ENCODE peak calls at places on chromosomes 4 and X, in four cellular contexts. X, A, T and C are unnamed samples. For H4K20me1, the result is how much of the 10 kb centered on the place peaks cover.

GRCh38 chr4:16032871-16033505 is 50.8 kb downstream of the PROM1 start:
- DNase-seq in X (no peak), A (peak), T (peak), C (no peak)

GRCh38 chr4:108834167-108834566 is 71.3 kb upstream of the ETNPPL start:
- DNase-seq in X (no peak), T (no peak), A (peak), C (no peak)

GRCh38 chr4:54099959-54100606 is at the start of gene GSX2:
- DNase-seq in T (peak), A (no peak), X (no peak), C (peak)

GRCh38 chr4:89216866-89217265 is 90.7 kb downstream of the GPRIN3 start:
- DNase-seq in A (no peak), T (no peak), X (no peak), C (no peak)

GRCh38 chr4:52915131-52915645 is 53.1 kb downstream of the RASL11B start:
- DNase-seq in T (no peak), A (no peak), X (no peak), C (no peak)

GRCh38 chr4:70788733-70789132 is 51.0 kb downstream of the GRSF1 start:
- DNase-seq in A (no peak), T (no peak), X (no peak), C (no peak)

GRCh38 chrX:39157796-39158195 is 356.5 kb downstream of the MID1IP1 start:
- DNase-seq in X (no peak), T (no peak), A (peak), C (no peak)

GRCh38 chr4:121199742-121200561 is 35.8 kb upstream of the TNIP3 start:
- DNase-seq in T (no peak), X (no peak), A (no peak), C (no peak)

GRCh38 chr4:84237008-84237407 is 262.1 kb downstream of the NKX6-1 start:
- DNase-seq in A (peak), T (no peak), X (no peak), C (no peak)

GRCh38 chrX:68570598-68570997 is 71.7 kb downstream of the YIPF6 start:
- DNase-seq in T (no peak), A (no peak), X (no peak), C (no peak)

GRCh38 chr4:128424524-128425195 is 137.0 kb upstream of the PGRMC2 start:
- DNase-seq in T (no peak), A (peak), X (no peak), C (no peak)

GRCh38 chr4:125085-125820 is 952 bp downstream of the ZNF718 start:
- DNase-seq in A (peak), T (peak), X (no peak), C (no peak)

GRCh38 chr4:43716721-43717395 is 731.8 kb downstream of the KCTD8 start:
- DNase-seq in T (no peak), X (no peak), A (no peak), C (no peak)

GRCh38 chr4:37977471-37978452 is 17.6 kb downstream of the PTTG2 start:
- DNase-seq in A (peak), X (peak), T (peak), C (peak)

GRCh38 chr4:149296503-149296902 is 519.1 kb downstream of the IQCM start:
- DNase-seq in A (no peak), X (no peak), T (no peak), C (no peak)

GRCh38 chr4:41455215-41455614 is 82.7 kb upstream of the LIMCH1 start:
- DNase-seq in X (no peak), T (peak), A (no peak), C (no peak)

GRCh38 chrX:45850775-45851433 is 650.2 kb upstream of the DIPK2B start:
- DNase-seq in A (peak), T (peak), X (peak), C (no peak)

GRCh38 chr4:37685726-37686372 is 327 bp downstream of the RELL1 start:
- DNase-seq in A (no peak), T (peak), X (peak), C (peak)

GRCh38 chr4:2412885-2413716 is 5.3 kb downstream of the ZFYVE28 start:
- DNase-seq in X (peak), T (peak), A (peak), C (peak)

GRCh38 chr4:2413821-2414610 is 4.4 kb downstream of the ZFYVE28 start:
- DNase-seq in T (peak), X (peak), A (no peak), C (no peak)

GRCh38 chr4:2409381-2409783 is 9.1 kb downstream of the ZFYVE28 start:
- DNase-seq in A (no peak), X (no peak), T (no peak), C (no peak)

GRCh38 chr4:2412534-2412884 is 5.9 kb downstream of the ZFYVE28 start:
- DNase-seq in T (no peak), X (peak), A (no peak), C (no peak)

GRCh38 chr4:2411786-2412510 is 6.5 kb downstream of the ZFYVE28 start:
- DNase-seq in A (no peak), T (peak), X (no peak), C (no peak)
- H4K20me1 ChIP-seq in A (under half), T (under half), X (under half), C (under half)

GRCh38 chr4:185838514-185839203 is 26.7 kb upstream of the SORBS2 start:
- DNase-seq in A (no peak), X (no peak), T (no peak), C (no peak)

GRCh38 chr4:185839204-185839712 is 27.3 kb upstream of the SORBS2 start:
- DNase-seq in T (peak), X (no peak), A (peak), C (no peak)

GRCh38 chr4:185836268-185837084 is 24.5 kb upstream of the SORBS2 start:
- DNase-seq in X (no peak), A (no peak), T (peak), C (no peak)

GRCh38 chr4:185837415-185838103 is 25.6 kb upstream of the SORBS2 start:
- DNase-seq in A (no peak), X (no peak), T (no peak), C (no peak)

GRCh38 chr4:185838104-185838452 is 26.1 kb upstream of the SORBS2 start:
- DNase-seq in T (no peak), A (no peak), X (no peak), C (no peak)
- H3K9ac ChIP-seq in T (no peak), A (peak), X (no peak), C (no peak)

GRCh38 chrX:9537781-9538180 is 72.9 kb downstream of the TBL1X start:
- DNase-seq in X (no peak), T (no peak), A (no peak), C (no peak)

GRCh38 chrX:9535101-9535500 is 70.2 kb downstream of the TBL1X start:
- DNase-seq in A (no peak), X (no peak), T (no peak), C (no peak)

GRCh38 chrX:9542106-9542764 is 77.4 kb downstream of the TBL1X start:
- DNase-seq in T (no peak), A (peak), X (no peak), C (no peak)

GRCh38 chrX:9539611-9540387 is 74.9 kb downstream of the TBL1X start:
- DNase-seq in X (no peak), A (no peak), T (no peak), C (no peak)

GRCh38 chrX:9538544-9539045 is 73.7 kb downstream of the TBL1X start:
- DNase-seq in X (no peak), A (no peak), T (no peak), C (no peak)
- H4K20me1 ChIP-seq in X (under half), A (under half), T (under half), C (under half)

GRCh38 chrX:149829751-149830191 is 48.0 kb downstream of the MAGEA9 start:
- DNase-seq in T (peak), X (no peak), A (peak), C (no peak)
- H3K9ac ChIP-seq in T (no peak), X (no peak), A (peak), C (no peak)

DNA sequence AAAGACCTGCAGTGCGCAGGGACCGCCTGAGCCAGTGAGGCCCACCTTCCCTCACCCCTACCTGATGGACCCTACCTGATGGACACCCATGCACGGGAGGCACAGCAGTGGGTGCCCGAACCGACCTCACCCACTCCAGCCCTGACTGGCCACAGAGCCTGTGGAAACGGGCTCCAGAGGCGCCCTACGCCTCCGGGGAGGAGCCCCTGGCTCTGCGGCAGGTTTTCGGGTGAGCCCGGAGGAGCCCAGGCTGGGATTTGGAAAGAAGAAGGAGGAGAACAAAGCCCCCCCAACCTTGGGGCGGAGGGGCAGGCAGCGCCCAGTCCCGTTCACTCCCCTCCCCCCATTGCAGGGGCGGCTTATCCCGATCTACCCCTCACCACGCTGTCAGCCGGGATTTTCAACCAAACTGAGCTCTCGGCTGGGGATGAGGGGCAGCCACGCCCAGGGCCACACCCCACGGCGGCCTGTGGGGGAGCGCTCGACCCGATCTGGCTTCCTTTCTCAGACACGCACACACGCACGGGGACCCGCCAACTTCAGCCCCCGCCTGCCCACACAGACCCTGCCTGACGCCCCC is 675 bp downstream of the L1CAM start:
- DNase-seq in X (no peak), A (no peak), T (no peak), C (no peak)
- H4K20me1 ChIP-seq in X (under half), A (under half), T (under half), C (under half)

GRCh38 chr4:142434519-142435224 is 411.4 kb downstream of the INPP4B start:
- DNase-seq in T (no peak), A (no peak), X (no peak), C (no peak)

GRCh38 chr4:142440093-142440492 is 406.0 kb downstream of the INPP4B start:
- DNase-seq in T (no peak), A (peak), X (no peak), C (no peak)

GRCh38 chr4:142435599-142436235 is 410.4 kb downstream of the INPP4B start:
- DNase-seq in A (no peak), X (no peak), T (peak), C (no peak)
- H3K9ac ChIP-seq in A (no peak), X (no peak), T (no peak), C (no peak)

GRCh38 chr4:1885414-1885813 is 14.2 kb downstream of the NSD2 start:
- DNase-seq in A (no peak), T (no peak), X (no peak), C (no peak)
- H4K20me1 ChIP-seq in A (half or more), T (half or more), X (half or more), C (under half)

GRCh38 chr4:122827258-122827887 is 742 bp downstream of the FGF2 start:
- DNase-seq in A (no peak), T (peak), X (peak), C (peak)

GRCh38 chr4:122826000-122826595 is 533 bp upstream of the FGF2 start:
- DNase-seq in X (no peak), T (peak), A (peak), C (no peak)

GRCh38 chr4:122827899-122828601 is 1.4 kb downstream of the FGF2 start:
- DNase-seq in T (peak), X (peak), A (peak), C (peak)

GRCh38 chr4:122824616-122825015 is 2.0 kb upstream of the FGF2 start:
- DNase-seq in A (no peak), T (no peak), X (no peak), C (no peak)

GRCh38 chr4:122826596-122827257 is at the start of gene FGF2:
- DNase-seq in A (peak), T (peak), X (peak), C (no peak)
- H3K9ac ChIP-seq in A (peak), T (peak), X (peak), C (peak)

DNA sequence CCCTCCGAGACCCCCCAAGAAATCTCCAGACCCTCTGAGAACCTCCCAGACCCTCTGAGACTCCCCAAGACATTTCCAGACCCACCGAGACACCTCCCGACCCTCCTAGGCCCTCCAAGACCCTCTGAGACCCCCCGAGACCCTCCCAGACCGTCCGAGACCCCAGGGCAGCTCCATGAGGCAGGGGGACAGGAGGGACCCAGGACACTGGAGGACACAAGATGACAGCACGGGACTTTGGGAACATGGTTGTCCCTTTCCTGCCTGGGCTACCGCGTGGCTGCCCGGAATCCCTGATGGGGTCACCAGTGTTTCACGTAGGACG is 10.3 kb downstream of the CTBP1 start:
- DNase-seq in X (no peak), A (no peak), T (no peak), C (no peak)
- H4K20me1 ChIP-seq in X (under half), A (half or more), T (half or more), C (half or more)

GRCh38 chr4:73211968-73212367 is 46.6 kb downstream of the ANKRD17 start:
- DNase-seq in X (no peak), A (no peak), T (no peak), C (no peak)

GRCh38 chr4:73212982-73213730 is 45.4 kb downstream of the ANKRD17 start:
- DNase-seq in X (no peak), A (no peak), T (no peak), C (no peak)

GRCh38 chr4:73208376-73208775 is 50.2 kb downstream of the ANKRD17 start:
- DNase-seq in X (no peak), T (no peak), A (peak), C (no peak)

GRCh38 chr4:73213917-73214663 is 44.5 kb downstream of the ANKRD17 start:
- DNase-seq in A (peak), X (no peak), T (no peak), C (no peak)
- H3K9ac ChIP-seq in A (no peak), X (no peak), T (no peak), C (no peak)